ENCODE peak calls at places on chromosomes 1 and 21, in four cellular contexts. N, M, O and Y are unnamed samples.
A peak's percentile ranks its signal among the peaks of the same experiment; 100 is the strongest.

GRCh38 chr21:34726627-34727337 is 58.0 kb downstream of the CLIC6 start:
- DNase-seq in N (no peak), M (peak; percentile 10), O (no peak), Y (no peak)

GRCh38 chr1:11339346-11340247 is 66.6 kb downstream of the UBIAD1 start:
- DNase-seq in N (peak; percentile 24), M (no peak), O (no peak), Y (peak; percentile 42)

GRCh38 chr1:107016376-107016978 is 40.0 kb upstream of the PRMT6 start:
- DNase-seq in N (no peak), M (no peak), O (no peak), Y (no peak)

GRCh38 chr1:939511-940107 is 15.9 kb downstream of the SAMD11 start:
- DNase-seq in N (no peak), M (no peak), O (no peak), Y (no peak)

GRCh38 chr1:6025269-6026094 is 20.2 kb upstream of the KCNAB2 start:
- DNase-seq in N (no peak), M (no peak), O (no peak), Y (peak; percentile 56)

GRCh38 chr1:53715478-53715877 is 23.5 kb downstream of the GLIS1 start:
- DNase-seq in N (no peak), M (no peak), O (no peak), Y (peak; percentile 40)

GRCh38 chr1:222521299-222522104 is 26.4 kb downstream of the HHIPL2 start:
- DNase-seq in N (no peak), M (no peak), O (no peak), Y (peak; percentile 68)

GRCh38 chr1:145963218-145964019 is 956 bp downstream of the ANKRD34A start:
- DNase-seq in N (no peak), M (no peak), O (no peak), Y (no peak)

GRCh38 chr1:201096977-201097856 is 15.0 kb downstream of the CACNA1S start:
- DNase-seq in N (no peak), M (no peak), O (no peak), Y (no peak)

GRCh38 chr1:160325252-160325651 is 17.8 kb downstream of the COPA start:
- DNase-seq in N (no peak), M (no peak), O (no peak), Y (no peak)

GRCh38 chr1:196400478-196401453 is 207.5 kb downstream of the KCNT2 start:
- DNase-seq in N (peak; percentile 8), M (peak; percentile 78), O (no peak), Y (no peak)

GRCh38 chr21:41660748-41661147 is 106.1 kb downstream of the RIPK4 start:
- DNase-seq in N (no peak), M (peak; percentile 43), O (no peak), Y (peak; percentile 22)

GRCh38 chr21:34302496-34302895 is 61.3 kb upstream of the KCNE2 start:
- DNase-seq in N (no peak), M (no peak), O (no peak), Y (no peak)

GRCh38 chr21:43758811-43759210 is 17.3 kb downstream of the CSTB start:
- DNase-seq in N (no peak), M (no peak), O (no peak), Y (no peak)

GRCh38 chr1:150543500-150544143 is 5.6 kb upstream of the ADAMTSL4 start:
- DNase-seq in N (peak; percentile 43), M (peak; percentile 88), O (no peak), Y (no peak)

GRCh38 chr1:56827711-56828110 is 8.5 kb upstream of the FYB2 start:
- DNase-seq in N (no peak), M (no peak), O (no peak), Y (no peak)

GRCh38 chr1:25701030-25701785 is 84.6 kb downstream of the MAN1C1 start:
- DNase-seq in N (no peak), M (no peak), O (no peak), Y (no peak)

GRCh38 chr1:25702101-25702775 is 85.6 kb downstream of the MAN1C1 start:
- DNase-seq in N (no peak), M (no peak), O (no peak), Y (no peak)

GRCh38 chr1:25700124-25700523 is 83.5 kb downstream of the MAN1C1 start:
- DNase-seq in N (peak; percentile 47), M (peak; percentile 87), O (no peak), Y (no peak)

GRCh38 chr1:25699501-25700089 is 83.0 kb downstream of the MAN1C1 start:
- DNase-seq in N (no peak), M (peak; percentile 83), O (no peak), Y (no peak)

GRCh38 chr1:25700626-25701025 is 84.0 kb downstream of the MAN1C1 start:
- DNase-seq in N (no peak), M (no peak), O (no peak), Y (no peak)
- TF ChIP-seq CTCF in N (no peak), M (peak; percentile 30), O (no peak), Y (peak; percentile 21)

DNA sequence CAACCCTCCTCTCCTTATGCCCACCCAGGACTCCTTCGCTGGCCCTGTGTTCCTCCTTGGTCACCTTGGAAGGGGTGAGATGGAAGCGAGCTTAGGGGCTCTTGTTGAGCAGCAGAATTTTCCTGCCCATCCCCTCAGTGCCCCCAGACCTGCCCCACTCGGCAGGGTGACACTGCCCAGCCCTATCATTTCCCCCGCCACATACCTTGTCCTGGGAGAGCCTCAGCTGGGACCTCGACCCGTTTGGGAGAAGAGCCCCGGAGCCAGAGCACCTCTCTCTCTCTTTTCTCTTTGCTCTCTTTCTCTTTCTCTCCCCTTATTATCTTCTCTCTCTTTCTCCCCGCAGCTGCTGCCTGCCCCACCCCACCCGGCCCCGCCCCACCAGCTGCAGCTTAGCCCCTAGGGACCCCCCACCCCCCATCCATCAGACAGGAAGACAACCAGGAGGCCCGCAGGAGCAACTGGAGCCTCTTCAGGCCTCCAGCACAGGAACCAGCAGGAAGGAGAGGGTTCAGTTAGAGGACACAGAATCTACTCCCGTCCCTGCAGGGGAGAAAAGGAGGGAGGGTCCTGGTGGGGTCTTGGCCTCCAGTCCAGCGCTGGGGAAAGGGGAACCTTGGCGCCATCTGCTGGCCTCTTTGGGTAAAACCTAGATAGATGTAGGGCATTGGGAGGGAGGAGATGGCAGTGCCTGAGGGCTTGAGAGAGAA is 1.6 kb upstream of the FNDC5 start:
- DNase-seq in N (peak; percentile 75), M (peak; percentile 76), O (peak; percentile 67), Y (peak; percentile 66)
- H3K4me3 ChIP-seq in N (no peak overlapping the region), M (no peak overlapping the region), O (no peak overlapping the region), Y (no peak overlapping the region)

DNA sequence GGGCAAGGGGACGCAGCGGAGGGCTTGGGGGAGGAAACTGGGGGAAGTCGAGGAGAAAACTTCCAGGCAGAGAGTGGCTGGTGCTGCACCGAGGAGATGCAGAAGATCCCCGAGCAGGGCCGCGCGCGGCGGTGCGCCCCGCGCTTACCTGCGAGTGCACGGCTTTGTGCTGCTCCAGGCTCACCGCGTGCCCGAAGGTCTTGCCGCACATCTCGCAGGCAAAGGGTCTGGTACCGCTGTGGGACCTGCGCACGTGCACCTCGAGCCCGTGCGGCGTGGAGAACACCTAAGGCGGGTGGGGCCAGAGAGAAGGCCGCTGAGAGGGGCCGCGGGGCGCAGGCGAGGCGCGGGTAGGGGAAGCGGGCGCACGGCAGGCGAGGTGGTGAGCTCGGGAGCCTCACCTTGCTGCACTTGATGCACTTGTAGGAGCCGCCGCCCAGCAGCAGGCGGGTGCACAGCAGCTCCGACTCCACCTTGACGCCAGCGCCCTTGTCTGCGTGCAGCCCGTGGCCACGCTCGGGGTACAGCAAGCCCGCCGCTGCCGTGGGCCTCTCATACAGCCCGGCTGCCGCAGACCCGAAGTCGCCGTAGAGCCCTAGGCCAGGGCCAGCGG is 6.4 kb downstream of the GFI1 start:
- DNase-seq in N (no peak), M (no peak), O (peak; percentile 48), Y (no peak)
- H3K4me1 ChIP-seq in N (peaks cover 50% of the 10 kb centered on the region), M (peaks cover 52% of the 10 kb centered on the region), O (peaks cover 53% of the 10 kb centered on the region), Y (no peaks in the 10 kb centered on the region)

GRCh38 chr1:183487686-183488442 is 15.6 kb downstream of the SMG7 start:
- DNase-seq in N (no peak), M (no peak), O (no peak), Y (no peak)

GRCh38 chr1:183480971-183481431 is 8.7 kb downstream of the SMG7 start:
- DNase-seq in N (no peak), M (no peak), O (no peak), Y (no peak)

GRCh38 chr1:183483224-183483623 is 10.9 kb downstream of the SMG7 start:
- DNase-seq in N (no peak), M (no peak), O (no peak), Y (no peak)

GRCh38 chr1:183484254-183484653 is 12.0 kb downstream of the SMG7 start:
- DNase-seq in N (no peak), M (no peak), O (no peak), Y (no peak)
- TF ChIP-seq CTCF in N (no peak), M (no peak), O (no peak), Y (no peak)

GRCh38 chr1:93552751-93553455 is 105.0 kb downstream of the FNBP1L start:
- DNase-seq in N (no peak), M (no peak), O (no peak), Y (peak; percentile 11)
- H3K4me3 ChIP-seq in N (no peak overlapping the region), M (no peak overlapping the region), O (no peak overlapping the region), Y (no peak overlapping the region)

DNA sequence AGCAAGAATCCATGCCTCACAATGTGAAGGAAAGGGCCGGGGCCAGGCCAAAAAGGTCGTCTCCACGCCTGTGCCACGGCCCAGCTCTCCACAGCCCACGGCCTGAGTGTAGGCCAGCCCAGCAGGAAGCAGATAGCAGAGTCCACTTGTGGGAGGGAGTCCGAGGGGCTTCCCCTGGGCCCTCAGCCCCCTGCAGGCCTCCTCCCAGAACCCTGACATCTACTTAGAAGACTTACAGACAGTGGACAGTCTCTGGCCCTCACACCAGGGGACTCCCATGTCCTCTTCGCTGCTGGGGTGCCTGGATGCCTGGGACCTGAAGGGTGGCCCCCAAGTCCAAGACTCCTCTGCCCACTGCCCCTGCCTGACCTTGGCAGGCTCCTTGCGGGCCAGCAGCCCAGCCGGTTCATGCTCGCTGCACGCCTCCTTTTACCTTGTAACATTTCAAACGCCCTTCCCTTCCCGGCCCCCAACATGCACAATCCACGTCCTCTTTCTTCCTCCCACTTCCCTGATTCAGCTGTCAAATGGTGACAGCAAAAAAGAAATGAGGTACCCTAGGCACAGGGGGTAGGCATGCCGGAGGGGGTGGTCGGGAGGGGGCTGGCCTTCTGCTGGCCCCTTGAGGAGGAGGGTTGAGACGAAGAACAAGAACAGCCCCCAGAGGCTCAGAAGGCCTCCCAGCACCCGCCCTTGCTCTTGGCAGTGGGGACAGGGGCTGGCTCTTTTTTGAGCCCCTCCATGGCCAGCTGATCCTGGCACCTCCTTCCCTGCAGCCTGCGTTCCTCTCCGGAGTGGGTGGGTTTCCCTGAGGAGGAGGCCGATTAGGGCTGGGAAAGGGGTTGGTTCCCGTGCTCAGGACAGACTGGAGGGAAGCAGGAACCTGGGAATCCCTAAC is 998 bp upstream of the PTPN7 start:
- DNase-seq in N (no peak), M (no peak), O (no peak), Y (no peak)
- H3K4me1 ChIP-seq in N (no peaks in the 10 kb centered on the region), M (peaks cover 3% of the 10 kb centered on the region), O (peaks cover 24% of the 10 kb centered on the region), Y (peaks cover 7% of the 10 kb centered on the region)

GRCh38 chr1:12760256-12760795 is 13.2 kb upstream of the PRAMEF12 start:
- DNase-seq in N (no peak), M (no peak), O (no peak), Y (peak; percentile 8)
- TF ChIP-seq CTCF in N (no peak), M (no peak), O (no peak), Y (no peak)